ENCODE peak calls at places on chromosomes 13 and 19, in six cellular contexts. One of them, this sample, is unnamed.
A peak's percentile ranks its signal among the peaks of the same experiment; 100 is the strongest.

GRCh38 chr13:32746474-32746873 is 160.2 kb downstream of the PDS5B start:
- DNase-seq in glutamatergic neuron: no peak
- DNase-seq in right cardiac atrium: no peak
- DNase-seq in iris pigment epithelial cell: peak; percentile 71
- DNase-seq in IMR-90: no peak
- DNase-seq in tibial nerve: no peak
- DNase-seq in this sample: no peak

GRCh38 chr13:98451676-98452105 is 125.2 kb downstream of the STK24 start:
- DNase-seq in iris pigment epithelial cell: peak; percentile 35
- DNase-seq in IMR-90: peak; percentile 40
- DNase-seq in glutamatergic neuron: peak; percentile 20
- DNase-seq in tibial nerve: peak; percentile 40
- DNase-seq in right cardiac atrium: peak; percentile 66
- DNase-seq in this sample: no peak

GRCh38 chr13:44822291-44822690 is 167.0 kb downstream of the NUFIP1 start:
- DNase-seq in iris pigment epithelial cell: no peak
- DNase-seq in tibial nerve: no peak
- DNase-seq in IMR-90: no peak
- DNase-seq in glutamatergic neuron: no peak
- DNase-seq in right cardiac atrium: no peak
- DNase-seq in this sample: no peak

GRCh38 chr19:5228932-5229777 is 111.5 kb downstream of the PTPRS start:
- DNase-seq in iris pigment epithelial cell: no peak
- DNase-seq in tibial nerve: no peak
- DNase-seq in right cardiac atrium: no peak
- DNase-seq in glutamatergic neuron: no peak
- DNase-seq in IMR-90: no peak
- DNase-seq in this sample: no peak

GRCh38 chr19:55078996-55079395 is 3.3 kb downstream of the EPS8L1 start:
- DNase-seq in tibial nerve: no peak
- DNase-seq in right cardiac atrium: no peak
- DNase-seq in iris pigment epithelial cell: no peak
- DNase-seq in glutamatergic neuron: no peak
- DNase-seq in IMR-90: no peak
- DNase-seq in this sample: no peak

GRCh38 chr19:3483226-3483628 is at the start of gene SMIM44:
- DNase-seq in IMR-90: no peak
- DNase-seq in iris pigment epithelial cell: no peak
- DNase-seq in tibial nerve: no peak
- DNase-seq in glutamatergic neuron: no peak
- DNase-seq in right cardiac atrium: no peak
- DNase-seq in this sample: no peak

GRCh38 chr19:29539131-29539530 is 13.3 kb downstream of the VSTM2B start:
- DNase-seq in IMR-90: no peak
- DNase-seq in iris pigment epithelial cell: no peak
- DNase-seq in glutamatergic neuron: no peak
- DNase-seq in right cardiac atrium: no peak
- DNase-seq in tibial nerve: peak; percentile 5
- DNase-seq in this sample: no peak

GRCh38 chr19:3363841-3364500 is 2.4 kb upstream of the NFIC start:
- DNase-seq in tibial nerve: no peak
- DNase-seq in IMR-90: no peak
- DNase-seq in iris pigment epithelial cell: no peak
- DNase-seq in glutamatergic neuron: no peak
- DNase-seq in right cardiac atrium: no peak
- DNase-seq in this sample: no peak

GRCh38 chr13:78015782-78016181 is 97.2 kb upstream of the EDNRB start:
- DNase-seq in glutamatergic neuron: no peak
- DNase-seq in IMR-90: no peak
- DNase-seq in tibial nerve: no peak
- DNase-seq in iris pigment epithelial cell: no peak
- DNase-seq in right cardiac atrium: no peak
- DNase-seq in this sample: no peak

GRCh38 chr19:14649020-14649419 is 25.6 kb downstream of the ADGRE3 start:
- DNase-seq in tibial nerve: no peak
- DNase-seq in iris pigment epithelial cell: no peak
- DNase-seq in IMR-90: no peak
- DNase-seq in right cardiac atrium: no peak
- DNase-seq in glutamatergic neuron: no peak
- DNase-seq in this sample: no peak

GRCh38 chr19:45659096-45659729 is 8.8 kb upstream of the GIPR start:
- DNase-seq in iris pigment epithelial cell: no peak
- DNase-seq in IMR-90: no peak
- DNase-seq in tibial nerve: no peak
- DNase-seq in glutamatergic neuron: no peak
- DNase-seq in right cardiac atrium: no peak
- DNase-seq in this sample: no peak

GRCh38 chr13:108383676-108384075 is 114.2 kb downstream of the TNFSF13B start:
- DNase-seq in glutamatergic neuron: no peak
- DNase-seq in tibial nerve: no peak
- DNase-seq in iris pigment epithelial cell: no peak
- DNase-seq in IMR-90: no peak
- DNase-seq in right cardiac atrium: no peak
- DNase-seq in this sample: no peak

GRCh38 chr13:42495751-42496150 is 78.2 kb upstream of the TNFSF11 start:
- DNase-seq in iris pigment epithelial cell: no peak
- DNase-seq in right cardiac atrium: no peak
- DNase-seq in IMR-90: no peak
- DNase-seq in glutamatergic neuron: no peak
- DNase-seq in tibial nerve: no peak
- DNase-seq in this sample: no peak

GRCh38 chr19:43483281-43483680 is 17.9 kb upstream of the LYPD3 start:
- DNase-seq in tibial nerve: no peak
- DNase-seq in glutamatergic neuron: no peak
- DNase-seq in iris pigment epithelial cell: no peak
- DNase-seq in IMR-90: no peak
- DNase-seq in right cardiac atrium: no peak
- DNase-seq in this sample: no peak

GRCh38 chr13:24931450-24932217 is 164.3 kb upstream of the PABPC3 start:
- DNase-seq in tibial nerve: no peak
- DNase-seq in IMR-90: no peak
- DNase-seq in glutamatergic neuron: no peak
- DNase-seq in iris pigment epithelial cell: no peak
- DNase-seq in right cardiac atrium: no peak
- DNase-seq in this sample: no peak

GRCh38 chr19:18541258-18541991 is 1.9 kb downstream of the FKBP8 start:
- DNase-seq in iris pigment epithelial cell: peak; percentile 32
- DNase-seq in IMR-90: no peak
- DNase-seq in right cardiac atrium: no peak
- DNase-seq in tibial nerve: no peak
- DNase-seq in glutamatergic neuron: no peak
- DNase-seq in this sample: no peak

GRCh38 chr13:75689686-75690085 is 53.6 kb downstream of the LMO7 start:
- DNase-seq in iris pigment epithelial cell: no peak
- DNase-seq in right cardiac atrium: no peak
- DNase-seq in tibial nerve: no peak
- DNase-seq in IMR-90: peak; percentile 41
- DNase-seq in glutamatergic neuron: no peak
- DNase-seq in this sample: no peak

GRCh38 chr19:15672580-15673175 is at the start of gene CYP4F12:
- DNase-seq in iris pigment epithelial cell: peak; percentile 9
- DNase-seq in tibial nerve: peak; percentile 80
- DNase-seq in right cardiac atrium: peak; percentile 92
- DNase-seq in glutamatergic neuron: no peak
- DNase-seq in IMR-90: no peak
- DNase-seq in this sample: peak; percentile 80

GRCh38 chr19:3087769-3088168 is 6.4 kb upstream of the GNA11 start:
- DNase-seq in right cardiac atrium: no peak
- DNase-seq in tibial nerve: no peak
- DNase-seq in iris pigment epithelial cell: no peak
- DNase-seq in glutamatergic neuron: no peak
- DNase-seq in IMR-90: no peak
- DNase-seq in this sample: no peak

GRCh38 chr13:110868631-110869165 is 46.2 kb downstream of the ANKRD10 start:
- DNase-seq in IMR-90: no peak
- DNase-seq in iris pigment epithelial cell: no peak
- DNase-seq in right cardiac atrium: no peak
- DNase-seq in glutamatergic neuron: no peak
- DNase-seq in tibial nerve: no peak
- DNase-seq in this sample: no peak

GRCh38 chr13:98930014-98930625 is 47.7 kb downstream of the DOCK9 start:
- DNase-seq in right cardiac atrium: no peak
- DNase-seq in iris pigment epithelial cell: no peak
- DNase-seq in tibial nerve: no peak
- DNase-seq in IMR-90: no peak
- DNase-seq in glutamatergic neuron: no peak
- DNase-seq in this sample: no peak

GRCh38 chr19:29714953-29715694 is at the start of gene C19orf12:
- DNase-seq in tibial nerve: no peak
- DNase-seq in iris pigment epithelial cell: peak; percentile 44
- DNase-seq in IMR-90: peak; percentile 23
- DNase-seq in right cardiac atrium: peak; percentile 63
- DNase-seq in glutamatergic neuron: peak; percentile 84
- DNase-seq in this sample: peak; percentile 73

GRCh38 chr19:17950310-17951150 is 16.4 kb upstream of the KCNN1 start:
- DNase-seq in glutamatergic neuron: peak; percentile 80
- DNase-seq in right cardiac atrium: no peak
- DNase-seq in iris pigment epithelial cell: no peak
- DNase-seq in tibial nerve: no peak
- DNase-seq in IMR-90: no peak
- DNase-seq in this sample: no peak

GRCh38 chr19:55443824-55444719 is 972 bp upstream of the SHISA7 start:
- DNase-seq in glutamatergic neuron: no peak
- DNase-seq in IMR-90: no peak
- DNase-seq in tibial nerve: no peak
- DNase-seq in right cardiac atrium: no peak
- DNase-seq in iris pigment epithelial cell: no peak
- DNase-seq in this sample: no peak

GRCh38 chr19:38252935-38253691 is 3.1 kb downstream of the PPP1R14A start:
- DNase-seq in iris pigment epithelial cell: no peak
- DNase-seq in IMR-90: no peak
- DNase-seq in tibial nerve: no peak
- DNase-seq in right cardiac atrium: peak; percentile 75
- DNase-seq in glutamatergic neuron: peak; percentile 85
- DNase-seq in this sample: peak; percentile 66

GRCh38 chr13:93857126-93857525 is 622.4 kb downstream of the DCT start:
- DNase-seq in glutamatergic neuron: no peak
- DNase-seq in iris pigment epithelial cell: no peak
- DNase-seq in IMR-90: peak; percentile 63
- DNase-seq in right cardiac atrium: no peak
- DNase-seq in tibial nerve: no peak
- DNase-seq in this sample: no peak

GRCh38 chr19:29645491-29645867 is 19.8 kb upstream of the PLEKHF1 start:
- DNase-seq in iris pigment epithelial cell: no peak
- DNase-seq in IMR-90: no peak
- DNase-seq in right cardiac atrium: no peak
- DNase-seq in glutamatergic neuron: no peak
- DNase-seq in tibial nerve: no peak
- DNase-seq in this sample: no peak

GRCh38 chr19:18091217-18091608 is 4.5 kb upstream of the IL12RB1 start:
- DNase-seq in iris pigment epithelial cell: no peak
- DNase-seq in right cardiac atrium: peak; percentile 49
- DNase-seq in IMR-90: no peak
- DNase-seq in tibial nerve: no peak
- DNase-seq in glutamatergic neuron: no peak
- DNase-seq in this sample: no peak

GRCh38 chr13:42486711-42487198 is 87.2 kb upstream of the TNFSF11 start:
- DNase-seq in iris pigment epithelial cell: peak; percentile 96
- DNase-seq in tibial nerve: no peak
- DNase-seq in glutamatergic neuron: no peak
- DNase-seq in right cardiac atrium: no peak
- DNase-seq in IMR-90: peak; percentile 71
- DNase-seq in this sample: peak; percentile 58

GRCh38 chr13:44273991-44274810 is 99.4 kb upstream of the SERP2 start:
- DNase-seq in iris pigment epithelial cell: peak; percentile 85
- DNase-seq in tibial nerve: no peak
- DNase-seq in IMR-90: peak; percentile 77
- DNase-seq in right cardiac atrium: no peak
- DNase-seq in glutamatergic neuron: no peak
- DNase-seq in this sample: no peak

GRCh38 chr19:56141416-56141992 is 417 bp downstream of the ZNF444 start:
- DNase-seq in tibial nerve: no peak
- DNase-seq in glutamatergic neuron: no peak
- DNase-seq in IMR-90: no peak
- DNase-seq in right cardiac atrium: no peak
- DNase-seq in iris pigment epithelial cell: no peak
- DNase-seq in this sample: no peak

GRCh38 chr19:58398545-58398944 is 3.1 kb downstream of the RNF225 start:
- DNase-seq in glutamatergic neuron: no peak
- DNase-seq in IMR-90: no peak
- DNase-seq in iris pigment epithelial cell: no peak
- DNase-seq in tibial nerve: no peak
- DNase-seq in right cardiac atrium: no peak
- DNase-seq in this sample: no peak

GRCh38 chr19:47618771-47619170 is 9.8 kb downstream of the BICRA start:
- DNase-seq in iris pigment epithelial cell: no peak
- DNase-seq in IMR-90: peak; percentile 43
- DNase-seq in glutamatergic neuron: no peak
- DNase-seq in tibial nerve: no peak
- DNase-seq in right cardiac atrium: peak; percentile 75
- DNase-seq in this sample: peak; percentile 46

GRCh38 chr13:57624565-57625435 is 6.7 kb upstream of the PCDH17 start:
- DNase-seq in tibial nerve: no peak
- DNase-seq in iris pigment epithelial cell: peak; percentile 66
- DNase-seq in IMR-90: peak; percentile 41
- DNase-seq in right cardiac atrium: no peak
- DNase-seq in glutamatergic neuron: peak; percentile 43
- DNase-seq in this sample: no peak

GRCh38 chr19:49593233-49594113 is 2.5 kb downstream of the PRR12 start:
- DNase-seq in right cardiac atrium: peak; percentile 95
- DNase-seq in tibial nerve: peak; percentile 89
- DNase-seq in IMR-90: peak; percentile 89
- DNase-seq in iris pigment epithelial cell: peak; percentile 92
- DNase-seq in glutamatergic neuron: peak; percentile 96
- DNase-seq in this sample: peak; percentile 64

GRCh38 chr19:18832331-18833140 is 777 bp downstream of the UPF1 start:
- DNase-seq in glutamatergic neuron: peak; percentile 47
- DNase-seq in right cardiac atrium: peak; percentile 39
- DNase-seq in IMR-90: no peak
- DNase-seq in iris pigment epithelial cell: no peak
- DNase-seq in tibial nerve: no peak
- DNase-seq in this sample: peak; percentile 40

GRCh38 chr19:30151081-30151480 is 209.0 kb downstream of the URI1 start:
- DNase-seq in glutamatergic neuron: no peak
- DNase-seq in IMR-90: no peak
- DNase-seq in right cardiac atrium: no peak
- DNase-seq in iris pigment epithelial cell: no peak
- DNase-seq in tibial nerve: no peak
- DNase-seq in this sample: no peak

GRCh38 chr13:112928020-112928931 is 40.7 kb upstream of the MCF2L start:
- DNase-seq in glutamatergic neuron: no peak
- DNase-seq in IMR-90: no peak
- DNase-seq in iris pigment epithelial cell: no peak
- DNase-seq in tibial nerve: no peak
- DNase-seq in right cardiac atrium: no peak
- DNase-seq in this sample: no peak